ENCODE peak calls at places on chromosomes 1 and 21, in four cellular contexts. S is AG09309, L is AG10803, E is GM13977. R is an unnamed sample.

GRCh38 chr21:45709127-45709526 is 65.6 kb downstream of the PCBP3 start:
- DNase-seq in S (no peak), L (peak; percentile 25), E (no peak), R (no peak)

GRCh38 chr1:243501002-243501401 is 245.2 kb downstream of the SDCCAG8 start:
- DNase-seq in S (no peak), L (peak; percentile 73), E (no peak), R (no peak)

GRCh38 chr1:213008564-213008963 is 7.1 kb downstream of the ANGEL2 start:
- DNase-seq in S (no peak), L (no peak), E (peak; percentile 45), R (no peak)

GRCh38 chr1:187390157-187390556 is 561.4 kb downstream of the PLA2G4A start:
- DNase-seq in S (no peak), L (no peak), E (no peak), R (no peak)

GRCh38 chr21:41168391-41169257 is 664 bp downstream of the BACE2 start:
- DNase-seq in S (no peak), L (peak; percentile 66), E (peak; percentile 38), R (no peak)

GRCh38 chr1:23167353-23168078 is 1.1 kb downstream of the LUZP1 start:
- DNase-seq in S (no peak), L (peak; percentile 76), E (peak; percentile 66), R (peak; percentile 39)

GRCh38 chr1:1753607-1754005 is 24.7 kb downstream of the NADK start:
- DNase-seq in S (no peak), L (no peak), E (no peak), R (no peak)

GRCh38 chr1:168050307-168050706 is 86.4 kb downstream of the GPR161 start:
- DNase-seq in S (no peak), L (no peak), E (no peak), R (no peak)

GRCh38 chr1:43358121-43358745 is 548 bp upstream of the CDC20 start:
- DNase-seq in S (no peak), L (peak; percentile 32), E (peak; percentile 76), R (no peak)

GRCh38 chr1:84763912-84764675 is 73.8 kb upstream of the SSX2IP start:
- DNase-seq in S (no peak), L (no peak), E (no peak), R (no peak)

GRCh38 chr1:220045356-220046051 is 801 bp downstream of the EPRS1 start:
- DNase-seq in S (no peak), L (peak; percentile 5), E (peak; percentile 47), R (no peak)

GRCh38 chr21:38806942-38807284 is 1.2 kb downstream of the ETS2 start:
- DNase-seq in S (no peak), L (no peak), E (peak; percentile 44), R (no peak)

GRCh38 chr1:97433520-97434175 is 487.2 kb downstream of the DPYD start:
- DNase-seq in S (peak; percentile 72), L (peak; percentile 88), E (no peak), R (no peak)

GRCh38 chr1:94863919-94864318 is 43.8 kb downstream of the SLC44A3 start:
- DNase-seq in S (no peak), L (peak; percentile 90), E (no peak), R (no peak)

DNA sequence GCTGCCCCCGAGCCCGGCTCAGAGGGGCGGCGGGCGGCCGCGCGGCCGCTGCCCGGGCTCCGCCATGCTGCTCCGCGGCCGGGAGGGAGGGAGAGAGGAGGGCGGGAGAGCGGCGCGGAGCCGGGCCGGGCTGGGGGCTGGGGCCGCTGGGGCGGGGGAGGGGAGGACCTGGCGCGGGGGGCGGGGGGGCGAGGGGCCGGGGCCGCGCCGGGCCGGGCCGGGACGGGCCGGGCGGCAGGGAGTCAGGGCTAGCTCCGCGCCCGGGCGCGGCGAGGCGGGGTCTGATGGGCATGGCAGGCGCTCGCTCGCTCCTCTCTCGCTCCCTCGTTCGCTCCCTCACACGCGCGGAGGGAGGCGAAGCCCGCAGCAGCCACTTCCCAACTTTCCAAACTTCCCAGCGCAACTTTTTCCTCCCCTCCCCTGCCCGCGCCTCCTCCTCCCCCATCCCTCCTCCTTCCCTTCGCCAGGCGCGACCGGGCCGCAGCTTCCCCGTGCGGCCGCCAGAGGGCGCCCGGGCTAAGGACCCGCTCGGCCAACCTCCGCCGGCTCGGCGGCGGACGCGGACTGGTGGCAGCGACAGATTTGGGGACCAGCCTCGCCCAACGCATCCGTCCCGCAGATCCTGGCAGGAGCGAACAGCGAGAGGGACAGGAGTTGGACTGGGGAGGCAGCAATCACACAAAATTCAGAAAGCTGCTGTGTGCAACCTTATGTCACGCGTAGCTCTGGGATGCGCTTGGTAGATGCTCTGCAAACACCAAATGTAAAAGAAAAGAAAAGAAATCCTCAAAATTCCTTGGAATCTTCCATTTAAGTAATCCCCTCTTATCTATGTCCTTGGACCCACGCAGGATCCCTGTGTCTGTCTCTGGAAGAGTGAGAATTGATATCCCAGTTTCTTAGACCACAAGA is at the start of gene TRABD2B:
- DNase-seq in S (no peak), L (peak; percentile 50), E (peak; percentile 95), R (peak; percentile 63)
- TF ChIP-seq CTCF in S (peak; percentile 80), L (peak; percentile 60), E (peak; percentile 98), R (peak; percentile 90)

GRCh38 chr1:51628715-51629590 is 12.1 kb downstream of the OSBPL9 start:
- DNase-seq in S (no peak), L (no peak), E (no peak), R (no peak)

GRCh38 chr1:51629918-51630317 is 13.0 kb downstream of the OSBPL9 start:
- DNase-seq in S (no peak), L (no peak), E (no peak), R (no peak)

GRCh38 chr1:51630393-51630792 is 13.5 kb downstream of the OSBPL9 start:
- DNase-seq in S (no peak), L (no peak), E (no peak), R (no peak)

GRCh38 chr1:51624851-51625250 is 8.0 kb downstream of the OSBPL9 start:
- DNase-seq in S (no peak), L (no peak), E (no peak), R (no peak)

DNA sequence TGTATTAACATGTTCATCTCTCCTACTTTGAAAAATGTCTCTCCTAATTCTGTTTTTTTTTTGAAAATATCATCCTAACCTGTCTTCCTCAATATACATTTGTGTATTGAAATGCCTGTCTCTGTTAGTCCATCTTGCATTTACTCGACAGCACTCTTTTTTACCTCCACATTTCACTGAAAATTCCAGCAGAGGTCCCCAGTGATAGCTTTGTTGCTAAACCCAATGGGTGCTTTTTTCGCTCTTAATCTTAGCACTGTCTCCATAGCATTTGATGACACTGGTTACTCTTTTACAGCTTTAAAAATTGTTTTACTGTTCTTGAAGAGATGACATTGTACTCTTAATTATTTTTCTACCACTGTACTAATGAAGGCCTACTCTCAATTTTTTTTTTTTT is 10.8 kb downstream of the OSBPL9 start:
- DNase-seq in S (no peak), L (peak; percentile 55), E (peak; percentile 43), R (no peak)
- TF ChIP-seq CTCF in S (peak; percentile 65), L (peak; percentile 70), E (peak; percentile 53), R (no peak)

DNA sequence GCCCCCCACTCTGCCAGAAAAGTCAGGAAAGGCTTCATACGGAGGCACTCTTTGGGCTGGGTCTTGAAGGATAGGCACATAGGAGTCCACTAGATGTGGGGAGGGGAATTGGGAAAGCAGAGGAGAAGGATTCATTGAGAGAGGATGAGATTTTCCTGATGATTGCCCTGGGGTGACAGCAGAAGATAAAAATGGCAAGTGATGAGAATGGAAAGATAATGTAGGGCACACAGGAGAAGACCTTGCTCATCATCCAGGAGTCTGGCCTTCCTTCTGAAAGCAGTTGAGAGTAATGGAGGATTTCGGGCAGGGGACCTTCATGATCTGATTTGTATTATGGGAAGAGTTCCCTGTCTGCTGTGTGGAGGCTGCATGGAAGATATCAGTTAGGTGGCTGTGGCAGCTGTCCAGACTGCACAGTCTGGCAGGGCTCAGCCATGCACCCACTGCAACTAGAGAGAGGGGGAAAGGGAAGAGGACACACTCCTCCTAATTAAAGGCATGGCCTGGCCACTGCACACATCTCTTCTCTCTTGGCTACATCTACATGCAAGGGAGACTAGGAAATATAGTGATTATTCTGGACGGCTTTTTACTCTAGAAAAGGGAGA is 9.6 kb upstream of the FABP3 start:
- DNase-seq in S (no peak), L (no peak), E (no peak), R (no peak)
- TF ChIP-seq CTCF in S (no peak), L (no peak), E (no peak), R (no peak)

GRCh38 chr1:25134801-25135585 is 97.3 kb downstream of the SYF2 start:
- DNase-seq in S (no peak), L (no peak), E (no peak), R (no peak)

GRCh38 chr1:25137106-25137505 is 95.2 kb downstream of the SYF2 start:
- DNase-seq in S (no peak), L (no peak), E (no peak), R (no peak)

GRCh38 chr1:25137521-25138395 is 94.5 kb downstream of the SYF2 start:
- DNase-seq in S (no peak), L (no peak), E (no peak), R (no peak)

GRCh38 chr1:25135903-25136302 is 96.4 kb downstream of the SYF2 start:
- DNase-seq in S (no peak), L (no peak), E (no peak), R (no peak)

DNA sequence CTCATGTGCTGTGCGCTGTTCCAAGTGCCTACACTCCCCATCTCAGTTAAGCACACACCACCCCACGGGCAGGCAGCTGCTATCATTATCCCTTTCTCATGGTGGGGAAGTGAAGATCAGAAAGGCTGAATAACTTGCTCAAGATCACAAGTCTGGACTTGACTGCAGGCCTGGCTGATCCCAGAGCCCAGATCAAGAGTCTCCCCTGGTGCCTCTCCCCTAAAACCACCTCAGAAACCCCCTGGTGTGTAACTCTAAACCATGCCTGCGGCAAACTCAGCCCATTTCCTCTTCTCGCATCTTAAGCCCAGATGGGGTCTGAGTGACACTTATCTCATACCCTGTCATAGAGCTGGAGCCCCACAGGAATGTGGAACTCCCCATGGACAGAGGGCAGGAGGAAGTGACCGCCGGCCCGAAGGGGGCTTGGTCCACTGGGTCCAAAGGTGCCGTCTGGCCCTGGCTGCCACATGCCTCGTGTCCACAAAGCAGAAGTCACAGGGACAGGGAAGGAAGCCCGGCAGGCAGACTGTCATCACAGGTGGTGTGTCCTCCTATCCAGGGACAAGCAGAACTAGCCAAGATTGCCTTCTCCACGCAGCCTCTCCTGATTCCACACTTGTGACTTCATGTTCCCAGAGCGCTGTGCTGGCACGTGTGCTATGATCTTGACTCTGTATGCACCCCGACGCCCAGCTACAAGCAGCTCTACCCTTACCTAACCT is 92.1 kb downstream of the SYF2 start:
- DNase-seq in S (no peak), L (no peak), E (peak; percentile 81), R (no peak)
- TF ChIP-seq CTCF in S (no peak), L (no peak), E (no peak), R (no peak)

R was measured in natural killer cell.